ENCODE peak calls at places on chromosomes 1 and 21, in five cellular contexts. W is GM23338, M is kidney, T is Peyer's patch, Y is SK-MEL-5. E is an unnamed sample.

GRCh38 chr21:45880097-45881068 is 101.2 kb upstream of the COL6A1 start:
- DNase-seq in W (peak), M (peak), T (peak), Y (peak), E (peak)

GRCh38 chr1:201307760-201308499 is 24.6 kb downstream of the PKP1 start:
- DNase-seq in W (no peak), M (no peak), T (no peak), Y (no peak), E (no peak)

GRCh38 chr1:101190441-101190840 is 46.4 kb upstream of the S1PR1 start:
- DNase-seq in W (no peak), M (no peak), T (no peak), Y (no peak), E (no peak)

GRCh38 chr1:16165548-16165947 is 9.7 kb upstream of the EPHA2 start:
- DNase-seq in W (no peak), M (no peak), T (no peak), Y (no peak), E (no peak)

GRCh38 chr1:204479387-204480136 is 15.0 kb downstream of the PIK3C2B start:
- DNase-seq in W (no peak), M (no peak), T (no peak), Y (no peak), E (no peak)

GRCh38 chr1:44289530-44289929 is 65.5 kb downstream of the ERI3 start:
- DNase-seq in W (peak), M (no peak), T (no peak), Y (no peak), E (no peak)

GRCh38 chr1:204706838-204707509 is 21.4 kb upstream of the LRRN2 start:
- DNase-seq in W (peak), M (no peak), T (no peak), Y (no peak), E (no peak)

GRCh38 chr1:98035587-98035986 is 114.8 kb upstream of the DPYD start:
- DNase-seq in W (no peak), M (no peak), T (no peak), Y (no peak), E (no peak)

GRCh38 chr1:119115301-119115700 is 25.2 kb downstream of the WARS2 start:
- DNase-seq in W (no peak), M (no peak), T (no peak), Y (no peak), E (no peak)

GRCh38 chr1:222818171-222818570 is 3.3 kb downstream of the DISP1 start:
- DNase-seq in W (no peak), M (no peak), T (no peak), Y (no peak), E (no peak)

GRCh38 chr1:31981976-31982375 is 31.7 kb upstream of the KHDRBS1 start:
- DNase-seq in W (no peak), M (no peak), T (no peak), Y (no peak), E (no peak)

GRCh38 chr1:5009376-5010065 is 355.1 kb downstream of the AJAP1 start:
- DNase-seq in W (no peak), M (no peak), T (no peak), Y (no peak), E (no peak)

GRCh38 chr1:46131727-46132528 is 501 bp downstream of the PIK3R3 start:
- DNase-seq in W (peak), M (no peak), T (peak), Y (peak), E (peak)

GRCh38 chr1:117590273-117590925 is 15.4 kb upstream of the TENT5C start:
- DNase-seq in W (peak), M (no peak), T (no peak), Y (no peak), E (no peak)

GRCh38 chr1:53549287-53549686 is 90.1 kb downstream of the DMRTB1 start:
- DNase-seq in W (no peak), M (no peak), T (no peak), Y (no peak), E (no peak)

GRCh38 chr1:93874025-93874651 is 4.9 kb downstream of the DNTTIP2 start:
- DNase-seq in W (peak), M (no peak), T (no peak), Y (peak), E (no peak)

GRCh38 chr1:60171793-60172192 is 98.2 kb upstream of the C1orf87 start:
- DNase-seq in W (no peak), M (no peak), T (no peak), Y (no peak), E (no peak)

GRCh38 chr1:14507227-14507626 is 91.3 kb upstream of the KAZN start:
- DNase-seq in W (no peak), M (no peak), T (no peak), Y (no peak), E (no peak)

GRCh38 chr1:2983319-2983705 is 38.0 kb upstream of the ACTRT2 start:
- DNase-seq in W (no peak), M (peak), T (no peak), Y (no peak), E (no peak)

GRCh38 chr1:173476197-173476663 is 905 bp upstream of the PRDX6 start:
- DNase-seq in W (no peak), M (no peak), T (no peak), Y (no peak), E (no peak)

GRCh38 chr1:178145605-178146004 is 51.7 kb downstream of the RASAL2 start:
- DNase-seq in W (no peak), M (no peak), T (no peak), Y (no peak), E (no peak)

GRCh38 chr1:171438441-171438840 is 46.9 kb upstream of the PRRC2C start:
- DNase-seq in W (no peak), M (no peak), T (no peak), Y (peak), E (no peak)

GRCh38 chr1:30575066-30575465 is 148.3 kb downstream of the MATN1 start:
- DNase-seq in W (no peak), M (no peak), T (no peak), Y (no peak), E (no peak)